ENCODE peak calls at places on chromosomes 4 and X, in nine cellular contexts. D is body of pancreas; R is right lobe of liver; Q is fibroblast of lung; I is tibial artery; F is IMR-90; A is CD8-positive, alpha-beta memory T cell; B is PC-3; Z is foreskin keratinocyte. O is an unnamed sample.
A peak's percentile ranks its signal among the peaks of the same experiment; 100 is the strongest.

GRCh38 chrX:47321978-47322377 is 48.4 kb upstream of the ZNF157 start:
- DNase-seq in D (no peak), R (no peak), Q (no peak), I (no peak), F (no peak), A (no peak), B (no peak), Z (no peak), O (no peak)

GRCh38 chr4:53196872-53197759 is 168.7 kb downstream of the SCFD2 start:
- DNase-seq in D (no peak), R (no peak), Q (peak; percentile 95), I (no peak), F (peak; percentile 90), A (no peak), B (peak; percentile 89), Z (peak; percentile 57), O (no peak)

GRCh38 chrX:6910218-6910617 is 237.3 kb upstream of the STS start:
- DNase-seq in D (no peak), R (no peak), Q (no peak), I (no peak), F (no peak), A (no peak), B (no peak), Z (no peak), O (no peak)

GRCh38 chr4:17059192-17059634 is 160.8 kb upstream of the LDB2 start:
- DNase-seq in D (peak; percentile 7), R (no peak), Q (peak; percentile 67), I (peak; percentile 28), F (peak; percentile 40), A (no peak), B (no peak), Z (no peak), O (no peak)

GRCh38 chrX:49995021-49995731 is 72.8 kb downstream of the CLCN5 start:
- DNase-seq in D (no peak), R (no peak), Q (peak; percentile 30), I (no peak), F (peak; percentile 77), A (no peak), B (peak; percentile 66), Z (peak; percentile 42), O (no peak)

GRCh38 chr4:102449751-102450352 is 51.3 kb upstream of the NFKB1 start:
- DNase-seq in D (peak; percentile 57), R (no peak), Q (peak; percentile 75), I (no peak), F (peak; percentile 64), A (peak; percentile 34), B (peak; percentile 73), Z (peak; percentile 52), O (peak; percentile 39)

GRCh38 chrX:13000311-13000811 is 25.5 kb downstream of the TMSB4X start:
- DNase-seq in D (no peak), R (no peak), Q (no peak), I (peak; percentile 34), F (no peak), A (no peak), B (peak; percentile 30), Z (no peak), O (no peak)

GRCh38 chrX:332916-333610 is 14.5 kb upstream of the GTPBP6 start:
- DNase-seq in D (no peak), R (peak; percentile 16), Q (no peak), I (no peak), F (no peak), A (no peak), B (no peak), Z (no peak), O (no peak)

GRCh38 chr4:114282937-114283336 is 303.5 kb upstream of the ARSJ start:
- DNase-seq in D (no peak), R (no peak), Q (no peak), I (no peak), F (no peak), A (no peak), B (no peak), Z (no peak), O (no peak)

GRCh38 chr4:56990109-56990508 is 11.4 kb downstream of the POLR2B start:
- DNase-seq in D (no peak), R (no peak), Q (peak; percentile 68), I (no peak), F (peak; percentile 79), A (no peak), B (peak; percentile 8), Z (no peak), O (no peak)

GRCh38 chrX:129525162-129525561 is 1.9 kb upstream of the SMARCA1 start:
- DNase-seq in D (no peak), R (no peak), Q (peak; percentile 43), I (no peak), F (no peak), A (no peak), B (peak; percentile 5), Z (no peak), O (no peak)

GRCh38 chr4:8008391-8008790 is 68.7 kb upstream of the AFAP1 start:
- DNase-seq in D (no peak), R (no peak), Q (no peak), I (no peak), F (no peak), A (no peak), B (no peak), Z (no peak), O (no peak)

GRCh38 chr4:76147454-76148141 is 599 bp downstream of the NUP54 start:
- DNase-seq in D (peak; percentile 61), R (peak; percentile 63), Q (peak; percentile 73), I (peak; percentile 41), F (peak; percentile 75), A (peak; percentile 33), B (peak; percentile 58), Z (peak; percentile 81), O (peak; percentile 37)

GRCh38 chr4:183638436-183638835 is 20.5 kb downstream of the RWDD4 start:
- DNase-seq in D (no peak), R (no peak), Q (no peak), I (no peak), F (peak; percentile 59), A (no peak), B (peak; percentile 14), Z (no peak), O (no peak)

GRCh38 chr4:117661673-117662072 is 372.6 kb upstream of the NDST3 start:
- DNase-seq in D (no peak), R (no peak), Q (no peak), I (no peak), F (no peak), A (no peak), B (no peak), Z (no peak), O (no peak)

GRCh38 chr4:6938758-6939201 is 29.2 kb downstream of the TBC1D14 start:
- DNase-seq in D (no peak), R (no peak), Q (no peak), I (peak; percentile 57), F (no peak), A (no peak), B (no peak), Z (no peak), O (no peak)

GRCh38 chrX:129980043-129980442 is 2.4 kb upstream of the BCORL1 start:
- DNase-seq in D (peak; percentile 45), R (peak; percentile 42), Q (no peak), I (no peak), F (no peak), A (peak; percentile 52), B (no peak), Z (no peak), O (peak; percentile 28)

DNA sequence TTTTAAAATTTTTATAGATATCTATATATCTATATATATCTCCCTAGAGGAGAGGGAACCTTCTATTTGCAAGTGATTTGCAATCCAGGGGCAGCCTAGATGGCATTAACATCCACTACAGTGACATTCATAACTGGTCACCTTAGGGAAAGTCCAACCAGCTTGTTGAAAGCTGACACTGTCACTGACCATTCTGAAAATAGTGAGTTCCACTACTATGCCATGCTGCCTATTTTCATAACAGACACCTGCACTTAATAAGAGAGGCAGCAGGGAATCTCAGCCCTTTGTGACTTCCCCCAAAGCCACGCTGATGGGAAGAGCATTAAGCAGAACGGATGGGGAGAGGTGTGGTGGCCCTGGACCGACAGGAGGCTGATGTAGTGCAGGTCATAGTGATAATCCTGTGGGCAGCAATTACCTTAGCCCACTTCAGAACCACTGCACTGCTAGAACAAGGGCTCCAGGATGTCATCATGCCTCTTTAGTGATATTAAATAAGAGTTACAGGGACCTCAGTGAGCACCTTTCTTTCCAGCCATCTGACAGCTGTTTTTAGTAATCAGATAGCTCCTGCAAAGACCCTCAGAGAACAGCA is 51.3 kb downstream of the GPRIN3 start:
- DNase-seq in D (no peak), R (no peak), Q (no peak), I (no peak), F (no peak), A (no peak), B (no peak), Z (no peak), O (no peak)
- H3K4me1 ChIP-seq in D (peaks cover 37% of the 10 kb centered on the region), R (no peaks in the 10 kb centered on the region), Q (no peaks in the 10 kb centered on the region), I (no peaks in the 10 kb centered on the region), F (no peaks in the 10 kb centered on the region), A (peaks cover 61% of the 10 kb centered on the region), B (no peaks in the 10 kb centered on the region), Z (no peaks in the 10 kb centered on the region), O (peaks cover 16% of the 10 kb centered on the region)

GRCh38 chr4:123411514-123411913 is 14.9 kb downstream of the SPRY1 start:
- DNase-seq in D (no peak), R (no peak), Q (no peak), I (no peak), F (no peak), A (no peak), B (no peak), Z (no peak), O (no peak)
- H3K4me1 ChIP-seq in D (peaks cover 5% of the 10 kb centered on the region), R (no peaks in the 10 kb centered on the region), Q (peaks cover 7% of the 10 kb centered on the region), I (peaks cover 4% of the 10 kb centered on the region), F (peaks cover 13% of the 10 kb centered on the region), A (no peaks in the 10 kb centered on the region), B (peaks cover 39% of the 10 kb centered on the region), Z (peaks cover 8% of the 10 kb centered on the region), O (no peaks in the 10 kb centered on the region)

DNA sequence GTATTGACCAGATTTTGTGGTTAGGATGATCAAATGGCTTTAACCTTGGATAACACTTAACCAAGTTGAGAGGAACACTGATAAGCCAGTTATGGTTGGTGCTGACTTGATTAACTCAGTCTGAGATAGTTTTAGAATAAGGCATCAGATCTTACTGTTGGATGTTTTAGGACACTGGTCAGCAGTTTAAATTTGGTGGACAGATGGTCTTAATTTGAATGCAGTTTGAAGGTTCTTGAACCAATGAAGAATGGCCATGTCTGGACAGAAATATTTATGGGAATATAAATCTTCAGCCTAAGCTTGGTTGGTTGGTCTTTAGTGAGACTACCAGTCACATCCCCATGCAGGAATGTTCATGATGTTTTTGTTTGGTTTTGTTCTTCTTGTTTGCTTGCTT is 2.6 kb upstream of the GIMD1 start:
- DNase-seq in D (no peak), R (no peak), Q (no peak), I (no peak), F (no peak), A (no peak), B (no peak), Z (no peak), O (no peak)
- H3K4me1 ChIP-seq in D (no peaks in the 10 kb centered on the region), R (no peaks in the 10 kb centered on the region), Q (no peaks in the 10 kb centered on the region), I (peaks cover under 1% of the 10 kb centered on the region), F (no peaks in the 10 kb centered on the region), A (no peaks in the 10 kb centered on the region), B (no peaks in the 10 kb centered on the region), Z (peaks cover under 1% of the 10 kb centered on the region), O (no peaks in the 10 kb centered on the region)

GRCh38 chrX:39145859-39146258 is 344.6 kb downstream of the MID1IP1 start:
- DNase-seq in D (no peak), R (no peak), Q (no peak), I (no peak), F (no peak), A (no peak), B (no peak), Z (no peak), O (no peak)
- H3K4me1 ChIP-seq in D (peaks cover 17% of the 10 kb centered on the region), R (no peaks in the 10 kb centered on the region), Q (no peaks in the 10 kb centered on the region), I (no peaks in the 10 kb centered on the region), F (no peaks in the 10 kb centered on the region), A (no peaks in the 10 kb centered on the region), B (peaks cover 14% of the 10 kb centered on the region), Z (no peaks in the 10 kb centered on the region), O (no peaks in the 10 kb centered on the region)

GRCh38 chrX:106931831-106932491 is 11.8 kb downstream of the CLDN2 start:
- DNase-seq in D (no peak), R (no peak), Q (no peak), I (no peak), F (peak; percentile 33), A (no peak), B (no peak), Z (no peak), O (no peak)
- H3K4me1 ChIP-seq in D (peaks cover 53% of the 10 kb centered on the region), R (no peaks in the 10 kb centered on the region), Q (peaks cover 5% of the 10 kb centered on the region), I (no peaks in the 10 kb centered on the region), F (peaks cover 10% of the 10 kb centered on the region), A (no peaks in the 10 kb centered on the region), B (peaks cover 9% of the 10 kb centered on the region), Z (no peaks in the 10 kb centered on the region), O (no peaks in the 10 kb centered on the region)